ENCODE peak calls at places on chromosome 1, in four cellular contexts. K, F, Q and W are unnamed samples.

GRCh38 chr1:42423621-42424200 is 32.1 kb downstream of the ZMYND12 start:
- DNase-seq in K (no peak), F (no peak), Q (no peak), W (no peak)

GRCh38 chr1:5647226-5647625 is 345.0 kb downstream of the NPHP4 start:
- DNase-seq in K (no peak), F (no peak), Q (peak), W (no peak)

GRCh38 chr1:182930985-182931384 is 22.0 kb downstream of the SHCBP1L start:
- DNase-seq in K (no peak), F (no peak), Q (no peak), W (no peak)

GRCh38 chr1:14826172-14826636 is 227.7 kb downstream of the KAZN start:
- DNase-seq in K (peak), F (peak), Q (no peak), W (no peak)

GRCh38 chr1:43930168-43930948 is 3.2 kb upstream of the ARTN start:
- DNase-seq in K (no peak), F (no peak), Q (no peak), W (no peak)

GRCh38 chr1:178093958-178094751 is at the start of gene RASAL2:
- DNase-seq in K (peak), F (peak), Q (peak), W (peak)

GRCh38 chr1:80249699-80250098 is 1243.2 kb upstream of the ADGRL4 start:
- DNase-seq in K (no peak), F (no peak), Q (no peak), W (no peak)

GRCh38 chr1:225627304-225627947 is 25.5 kb downstream of the ENAH start:
- DNase-seq in K (no peak), F (no peak), Q (no peak), W (no peak)

GRCh38 chr1:237029240-237029639 is 12.7 kb upstream of the RYR2 start:
- DNase-seq in K (no peak), F (no peak), Q (no peak), W (no peak)